ENCODE peak calls at places on chromosomes 2 and 18, in seven cellular contexts. Q, G, K, S, O, F and M are unnamed samples.

GRCh38 chr2:49367003-49367402 is 212.7 kb upstream of the FSHR start:
- DNase-seq in K (no peak), F (no peak), S (no peak), O (no peak), Q (no peak), G (no peak), M (no peak)

GRCh38 chr2:9937258-9937657 is 14.2 kb upstream of the GRHL1 start:
- DNase-seq in S (no peak), F (no peak), G (no peak), K (no peak), O (no peak), Q (no peak), M (no peak)

GRCh38 chr2:240850756-240851077 is 17.9 kb upstream of the AGXT start:
- DNase-seq in O (no peak), Q (no peak), K (no peak), F (no peak), S (no peak), G (no peak), M (no peak)

GRCh38 chr18:31042068-31042390 is 513 bp downstream of the DSC3 start:
- DNase-seq in G (no peak), S (no peak), F (no peak), K (no peak), O (no peak), Q (no peak), M (no peak)

GRCh38 chr18:3256693-3257626 is 5.0 kb upstream of the MYL12B start:
- DNase-seq in O (no peak), F (no peak), Q (peak; percentile 60), S (peak; percentile 48), G (no peak), K (no peak), M (no peak)

GRCh38 chr2:37650548-37651101 is 20.8 kb downstream of the CDC42EP3 start:
- DNase-seq in F (no peak), K (no peak), Q (no peak), O (no peak), G (no peak), S (no peak), M (no peak)

GRCh38 chr2:121155502-121156056 is 129.4 kb downstream of the TFCP2L1 start:
- DNase-seq in F (no peak), O (no peak), G (no peak), S (peak; percentile 83), K (no peak), Q (peak; percentile 92), M (no peak)

GRCh38 chr18:28112056-28112470 is 64.9 kb downstream of the CDH2 start:
- DNase-seq in O (no peak), G (no peak), F (no peak), K (no peak), S (no peak), Q (no peak), M (no peak)

GRCh38 chr2:10493636-10494281 is 45.6 kb upstream of the ODC1 start:
- DNase-seq in O (no peak), Q (no peak), S (no peak), K (no peak), G (no peak), F (peak; percentile 98), M (no peak)

GRCh38 chr2:69253033-69253535 is 133.9 kb downstream of the GFPT1 start:
- DNase-seq in K (no peak), F (no peak), Q (no peak), G (no peak), S (no peak), O (no peak), M (no peak)

GRCh38 chr2:117942958-117943672 is 70.8 kb downstream of the CCDC93 start:
- DNase-seq in G (no peak), F (no peak), K (no peak), O (no peak), Q (no peak), S (no peak), M (no peak)

GRCh38 chr2:218981390-218982311 is 3.3 kb downstream of the FEV start:
- DNase-seq in F (peak; percentile 46), G (no peak), Q (no peak), O (peak; percentile 67), S (peak; percentile 40), K (no peak), M (no peak)

GRCh38 chr2:162333968-162334367 is 10.0 kb upstream of the GCA start:
- DNase-seq in O (peak; percentile 66), Q (no peak), S (no peak), F (no peak), G (no peak), K (no peak), M (no peak)

DNA sequence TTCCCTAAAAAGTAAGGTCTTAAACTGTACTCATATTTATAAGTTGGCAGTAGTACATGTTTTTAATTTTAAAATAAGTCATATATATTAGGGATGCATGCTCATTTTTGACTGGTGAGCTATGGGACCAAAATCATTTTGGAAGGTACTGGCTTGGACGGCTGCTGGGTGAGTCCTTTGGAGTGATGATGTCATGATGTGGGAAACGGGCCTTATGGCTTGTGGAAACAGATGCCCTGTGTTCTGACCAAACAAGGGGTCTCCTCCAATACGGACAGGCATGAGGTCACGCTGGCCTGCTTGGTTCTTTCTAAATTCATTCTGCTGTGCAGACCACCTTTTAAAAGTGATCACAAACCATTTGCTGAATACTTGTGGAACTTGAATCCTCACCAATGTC is 109.2 kb upstream of the MGAT5 start:
- DNase-seq in F (no peak), Q (peak; percentile 33), G (no peak), K (no peak), S (no peak), O (no peak), M (no peak)
- H3K27ac ChIP-seq in F (no peak overlapping the region), Q (no peak overlapping the region), G (no peak overlapping the region), K (no peak overlapping the region), S (no peak overlapping the region), O (no peak overlapping the region), M (no peak overlapping the region)

GRCh38 chr18:54187372-54187771 is 37.1 kb downstream of the MBD2 start:
- DNase-seq in S (no peak), Q (no peak), K (no peak), G (no peak), F (no peak), O (peak; percentile 27), M (no peak)

GRCh38 chr18:54183390-54183789 is 41.1 kb downstream of the MBD2 start:
- DNase-seq in S (no peak), G (no peak), K (no peak), F (no peak), Q (no peak), O (no peak), M (no peak)

GRCh38 chr18:54181856-54182612 is 42.4 kb downstream of the MBD2 start:
- DNase-seq in K (no peak), O (no peak), F (no peak), Q (no peak), G (no peak), S (no peak), M (no peak)

DNA sequence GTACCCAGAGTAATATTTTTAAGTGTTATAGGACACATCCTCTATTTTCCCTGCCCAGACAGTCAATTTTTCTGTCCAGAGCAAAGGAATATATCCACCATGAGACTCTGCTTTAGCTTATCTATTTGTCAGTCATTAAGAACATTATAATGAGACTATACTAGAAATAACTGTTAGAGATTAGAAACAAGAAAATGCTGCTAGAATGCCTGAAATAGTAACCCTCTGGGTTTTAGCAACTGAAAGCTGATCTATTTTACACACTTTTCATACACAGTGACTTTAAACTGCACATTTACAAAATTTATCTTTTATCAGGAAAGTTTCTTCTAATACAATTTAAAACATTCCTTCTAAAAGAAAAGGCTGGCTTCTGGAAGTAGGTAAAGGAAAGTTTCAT is 39.6 kb downstream of the MBD2 start:
- DNase-seq in G (no peak), F (no peak), S (no peak), O (no peak), Q (no peak), K (no peak), M (no peak)
- H3K27ac ChIP-seq in G (no peak overlapping the region), F (no peak overlapping the region), S (no peak overlapping the region), O (no peak overlapping the region), Q (no peak overlapping the region), K (no peak overlapping the region), M (no peak overlapping the region)

GRCh38 chr2:239545741-239546392 is 145.0 kb upstream of the HDAC4 start:
- DNase-seq in F (peak; percentile 29), S (no peak), G (no peak), K (no peak), Q (no peak), O (no peak), M (no peak)

GRCh38 chr2:239543696-239544095 is 142.9 kb upstream of the HDAC4 start:
- DNase-seq in G (no peak), S (no peak), Q (no peak), K (no peak), F (no peak), O (no peak), M (no peak)

GRCh38 chr2:239546541-239546940 is 145.7 kb upstream of the HDAC4 start:
- DNase-seq in S (no peak), F (peak; percentile 28), K (no peak), Q (no peak), G (no peak), O (no peak), M (no peak)

GRCh38 chr2:239544846-239545465 is 144.1 kb upstream of the HDAC4 start:
- DNase-seq in Q (no peak), S (no peak), G (no peak), K (no peak), O (no peak), F (peak; percentile 21), M (no peak)

DNA sequence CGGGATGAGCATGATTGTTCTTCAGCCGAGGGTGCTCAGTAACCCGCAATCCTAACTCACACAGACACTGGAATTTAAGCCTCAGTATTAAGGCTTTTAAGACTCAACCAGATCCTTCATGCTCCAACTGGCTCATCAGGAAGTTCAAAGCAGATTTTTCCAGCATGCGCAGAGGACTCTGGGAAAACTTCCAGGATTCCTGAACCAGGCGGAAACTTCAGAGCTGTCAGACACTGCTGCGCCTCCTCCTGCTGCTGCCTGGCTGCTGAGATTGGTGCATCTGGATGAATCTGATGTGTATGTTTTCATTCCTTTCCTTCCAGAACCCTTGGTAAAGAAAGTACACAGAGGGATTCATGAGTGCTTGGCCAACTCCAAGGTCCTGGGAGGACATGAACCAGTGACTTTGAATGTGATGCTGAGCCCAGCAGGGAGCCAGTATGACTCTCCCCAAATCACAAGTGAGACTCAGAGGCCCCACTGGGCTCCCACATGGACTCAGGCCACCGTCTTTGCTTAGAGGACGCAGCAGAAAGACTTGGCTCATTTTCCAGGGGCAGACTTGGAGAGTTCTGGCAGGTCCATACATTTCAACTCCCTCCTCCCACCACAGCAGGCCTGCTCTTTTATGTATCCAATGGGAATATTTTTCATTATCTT is 143.5 kb upstream of the HDAC4 start:
- DNase-seq in O (no peak), Q (no peak), G (peak; percentile 55), S (no peak), F (no peak), K (no peak), M (no peak)
- H3K27ac ChIP-seq in O (no peak overlapping the region), Q (no peak overlapping the region), G (peak overlapping the region; percentile 50), S (no peak overlapping the region), F (no peak overlapping the region), K (no peak overlapping the region), M (no peak overlapping the region)

DNA sequence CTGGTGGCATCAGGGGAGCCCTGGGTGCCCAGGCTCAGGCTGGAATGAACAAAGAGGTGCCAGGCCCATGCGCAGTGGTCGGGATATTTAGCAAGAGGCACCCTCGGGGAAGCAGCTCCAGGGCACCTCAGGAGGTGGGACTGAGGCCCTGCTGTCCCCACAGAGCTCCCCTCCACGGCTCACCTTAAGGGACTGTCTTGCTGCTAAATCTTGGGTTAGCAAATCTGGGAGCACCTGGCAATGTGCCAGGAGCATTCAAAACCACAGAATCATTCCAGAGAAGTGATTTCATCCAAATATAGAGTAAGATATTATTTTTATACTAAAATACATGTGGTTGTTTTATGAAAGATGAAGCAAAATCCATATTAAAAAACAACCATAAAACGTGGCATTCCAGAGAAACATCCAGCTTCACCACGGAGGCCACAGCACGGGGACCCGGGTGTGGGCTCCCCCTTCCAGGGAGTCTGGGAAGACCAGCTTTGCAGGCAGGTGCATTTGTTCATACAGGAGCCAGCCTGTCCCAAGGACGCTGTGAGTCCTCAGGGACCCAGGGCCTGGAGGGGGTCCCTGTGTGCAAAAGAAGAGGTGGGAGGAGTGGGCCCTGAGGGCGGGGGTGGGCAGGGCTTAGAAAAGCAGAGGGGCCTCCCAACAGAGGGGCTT is 16.3 kb downstream of the HS1BP3 start:
- DNase-seq in K (no peak), G (peak; percentile 73), O (no peak), S (peak; percentile 41), Q (no peak), F (no peak), M (no peak)
- H3K27ac ChIP-seq in K (peak overlapping the region; percentile 98), G (peak overlapping the region; percentile 76), O (no peak overlapping the region), S (peak overlapping the region; percentile 84), Q (peak overlapping the region; percentile 57), F (peak overlapping the region; percentile 38), M (no peak overlapping the region)